ENCODE peak calls at places on chromosomes 4 and X, in four cellular contexts. One of them, this sample, is unnamed.

GRCh38 chr4:33357121-33357520 is 2637.0 kb downstream of the PCDH7 start:
- DNase-seq in H1: no peak
- DNase-seq in GM12878: no peak
- DNase-seq in K562: no peak
- DNase-seq in this sample: no peak

GRCh38 chr4:150874386-150875226 is 140.5 kb downstream of the LRBA start:
- DNase-seq in GM12878: no peak
- DNase-seq in K562: no peak
- DNase-seq in H1: no peak
- DNase-seq in this sample: peak

GRCh38 chr4:6372649-6373525 is 99.5 kb downstream of the PPP2R2C start:
- DNase-seq in H1: no peak
- DNase-seq in K562: peak
- DNase-seq in GM12878: peak
- DNase-seq in this sample: peak

GRCh38 chrX:125850693-125851092 is 315.4 kb downstream of the DCAF12L2 start:
- DNase-seq in K562: no peak
- DNase-seq in H1: no peak
- DNase-seq in GM12878: no peak
- DNase-seq in this sample: no peak

GRCh38 chr4:152970102-152970820 is 34.1 kb downstream of the FHDC1 start:
- DNase-seq in K562: no peak
- DNase-seq in H1: no peak
- DNase-seq in GM12878: no peak
- DNase-seq in this sample: no peak

GRCh38 chr4:84924439-84924838 is 42.1 kb downstream of the WDFY3 start:
- DNase-seq in K562: no peak
- DNase-seq in H1: no peak
- DNase-seq in GM12878: no peak
- DNase-seq in this sample: no peak

GRCh38 chrX:350534-351321 is 32.1 kb upstream of the GTPBP6 start:
- DNase-seq in H1: peak
- DNase-seq in K562: no peak
- DNase-seq in GM12878: no peak
- DNase-seq in this sample: no peak

GRCh38 chr4:143617994-143618679 is 82.3 kb downstream of the FREM3 start:
- DNase-seq in GM12878: no peak
- DNase-seq in K562: no peak
- DNase-seq in H1: no peak
- DNase-seq in this sample: no peak

GRCh38 chr4:179116011-179116410 is 1673.8 kb upstream of the AGA start:
- DNase-seq in H1: no peak
- DNase-seq in K562: no peak
- DNase-seq in GM12878: no peak
- DNase-seq in this sample: no peak

GRCh38 chr4:17884063-17884462 is 73.3 kb downstream of the NCAPG start:
- DNase-seq in H1: no peak
- DNase-seq in K562: no peak
- DNase-seq in GM12878: no peak
- DNase-seq in this sample: no peak

DNA sequence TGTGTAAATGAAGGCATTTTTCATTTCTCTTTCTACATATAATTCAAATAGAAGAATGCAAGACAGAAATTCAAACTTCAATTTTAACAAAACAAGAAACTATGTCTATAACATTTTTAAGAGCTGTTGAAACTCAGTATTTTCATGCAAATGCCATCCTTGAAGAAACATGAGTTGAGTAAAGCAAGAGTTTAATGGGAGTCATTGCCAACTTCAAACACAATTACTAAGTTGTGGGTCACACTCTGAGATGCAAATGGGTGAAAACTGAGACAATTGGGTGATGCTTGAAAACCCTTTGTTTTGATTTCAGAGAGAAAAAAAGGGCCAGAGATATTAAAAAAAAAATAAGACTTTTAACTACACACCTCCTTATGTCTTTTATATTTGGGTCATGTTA is 865.9 kb downstream of the FAT4 start:
- DNase-seq in K562: no peak
- DNase-seq in GM12878: no peak
- DNase-seq in H1: no peak
- DNase-seq in this sample: no peak
- TF ChIP-seq NRF1 in K562: no peak
- TF ChIP-seq NRF1 in GM12878: no peak
- TF ChIP-seq NRF1 in H1: no peak
- TF ChIP-seq NRF1 in this sample: no peak

GRCh38 chr4:31021008-31021407 is 300.8 kb downstream of the PCDH7 start:
- DNase-seq in K562: no peak
- DNase-seq in GM12878: no peak
- DNase-seq in H1: no peak
- DNase-seq in this sample: peak
- TF ChIP-seq NRF1 in K562: no peak
- TF ChIP-seq NRF1 in GM12878: no peak
- TF ChIP-seq NRF1 in H1: no peak
- TF ChIP-seq NRF1 in this sample: no peak

DNA sequence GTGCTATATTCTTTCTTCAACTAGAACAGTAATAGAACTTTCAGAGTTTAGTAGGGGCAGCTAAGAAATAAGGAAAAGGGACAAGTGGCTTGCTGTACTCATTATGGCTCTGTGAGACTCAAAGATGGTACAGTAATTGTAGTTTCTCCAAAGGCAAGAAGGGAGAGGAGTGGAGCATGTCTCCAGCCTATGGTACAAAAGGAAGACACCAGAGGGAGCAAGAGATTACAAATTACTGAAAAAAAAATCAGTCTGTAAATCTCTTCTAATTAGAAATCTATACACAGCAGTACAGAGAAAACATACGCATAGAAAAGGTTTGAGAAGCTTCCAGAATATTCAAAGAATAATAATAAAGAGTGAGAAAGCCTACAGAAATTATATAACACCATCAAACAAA is 61.4 kb downstream of the KLHL4 start:
- DNase-seq in H1: no peak
- DNase-seq in K562: no peak
- DNase-seq in GM12878: no peak
- DNase-seq in this sample: no peak
- TF ChIP-seq NRF1 in H1: no peak
- TF ChIP-seq NRF1 in K562: no peak
- TF ChIP-seq NRF1 in GM12878: no peak
- TF ChIP-seq NRF1 in this sample: no peak

GRCh38 chr4:2795558-2796260 is 2.8 kb downstream of the SH3BP2 start:
- DNase-seq in K562: no peak
- DNase-seq in GM12878: no peak
- DNase-seq in H1: no peak
- DNase-seq in this sample: peak

GRCh38 chr4:2794707-2795557 is 2.0 kb downstream of the SH3BP2 start:
- DNase-seq in K562: no peak
- DNase-seq in H1: no peak
- DNase-seq in GM12878: no peak
- DNase-seq in this sample: no peak

GRCh38 chr4:2793578-2793919 is 664 bp downstream of the SH3BP2 start:
- DNase-seq in K562: peak
- DNase-seq in H1: no peak
- DNase-seq in GM12878: no peak
- DNase-seq in this sample: peak

GRCh38 chr4:2792711-2793577 is at the start of gene SH3BP2:
- DNase-seq in K562: peak
- DNase-seq in H1: peak
- DNase-seq in GM12878: no peak
- DNase-seq in this sample: peak

GRCh38 chr4:2793920-2794706 is 1.2 kb downstream of the SH3BP2 start:
- DNase-seq in GM12878: no peak
- DNase-seq in H1: no peak
- DNase-seq in K562: no peak
- DNase-seq in this sample: peak
- TF ChIP-seq NRF1 in GM12878: no peak
- TF ChIP-seq NRF1 in H1: no peak
- TF ChIP-seq NRF1 in K562: no peak
- TF ChIP-seq NRF1 in this sample: no peak

GRCh38 chrX:108415891-108416290 is 22.3 kb downstream of the COL4A6 start:
- DNase-seq in K562: no peak
- DNase-seq in GM12878: no peak
- DNase-seq in H1: no peak
- DNase-seq in this sample: no peak
- TF ChIP-seq NRF1 in K562: no peak
- TF ChIP-seq NRF1 in GM12878: no peak
- TF ChIP-seq NRF1 in H1: no peak
- TF ChIP-seq NRF1 in this sample: no peak

DNA sequence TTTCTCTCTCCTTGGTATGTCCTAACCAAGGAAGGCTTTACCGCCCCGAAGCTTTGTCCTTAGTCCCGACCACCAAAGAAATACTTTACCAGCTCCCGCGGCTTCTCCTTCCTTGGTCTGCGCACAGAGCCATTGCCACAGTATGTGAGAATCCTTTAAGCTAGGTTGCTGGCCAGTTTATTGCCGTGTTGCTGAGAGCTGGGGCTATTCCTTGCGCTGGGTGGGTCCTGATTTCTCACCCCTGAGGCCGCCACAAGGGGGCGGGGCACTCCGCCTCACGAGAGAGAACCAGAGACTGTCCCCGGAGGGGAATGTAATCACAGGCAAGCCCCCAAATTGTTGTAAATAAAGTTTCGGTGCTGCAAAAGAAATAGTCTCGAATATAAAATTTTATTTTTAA is 331.0 kb upstream of the PCDH10 start:
- DNase-seq in H1: peak
- DNase-seq in GM12878: no peak
- DNase-seq in K562: no peak
- DNase-seq in this sample: peak
- TF ChIP-seq NRF1 in H1: no peak
- TF ChIP-seq NRF1 in GM12878: no peak
- TF ChIP-seq NRF1 in K562: no peak
- TF ChIP-seq NRF1 in this sample: no peak

GRCh38 chrX:131577999-131578734 is 34.3 kb downstream of the OR13H1 start:
- DNase-seq in GM12878: no peak
- DNase-seq in H1: no peak
- DNase-seq in K562: no peak
- DNase-seq in this sample: peak
- TF ChIP-seq NRF1 in GM12878: no peak
- TF ChIP-seq NRF1 in H1: no peak
- TF ChIP-seq NRF1 in K562: no peak
- TF ChIP-seq NRF1 in this sample: no peak

GRCh38 chrX:77441479-77441878 is 5.7 kb upstream of the FGF16 start:
- DNase-seq in H1: no peak
- DNase-seq in GM12878: no peak
- DNase-seq in K562: no peak
- DNase-seq in this sample: no peak

GRCh38 chrX:77440310-77440709 is 6.9 kb upstream of the FGF16 start:
- DNase-seq in H1: no peak
- DNase-seq in K562: no peak
- DNase-seq in GM12878: no peak
- DNase-seq in this sample: no peak

GRCh38 chrX:77444075-77444474 is 3.1 kb upstream of the FGF16 start:
- DNase-seq in K562: no peak
- DNase-seq in GM12878: no peak
- DNase-seq in H1: no peak
- DNase-seq in this sample: no peak

GRCh38 chrX:77446029-77446585 is 1.1 kb upstream of the FGF16 start:
- DNase-seq in K562: no peak
- DNase-seq in GM12878: no peak
- DNase-seq in H1: peak
- DNase-seq in this sample: no peak

DNA sequence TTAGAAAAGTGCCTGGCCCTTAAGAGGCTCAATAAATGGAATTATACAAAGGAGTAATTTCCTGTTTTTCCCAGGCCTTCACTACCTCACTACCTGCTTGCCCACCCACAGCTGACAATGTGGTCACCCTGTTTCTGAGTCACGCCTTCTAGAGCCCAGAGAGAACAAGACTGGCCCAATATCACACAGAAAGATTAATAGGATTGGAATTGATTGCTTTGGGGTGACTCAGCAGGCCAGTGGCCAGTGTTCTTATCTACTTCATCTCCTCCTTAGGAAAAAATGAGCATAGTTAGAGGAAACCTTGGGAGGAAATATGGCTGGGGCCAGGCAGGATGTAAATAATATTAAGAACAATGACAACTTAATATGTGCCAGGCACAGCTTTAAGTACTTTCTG is 4.5 kb upstream of the FGF16 start:
- DNase-seq in H1: no peak
- DNase-seq in K562: no peak
- DNase-seq in GM12878: no peak
- DNase-seq in this sample: no peak
- TF ChIP-seq NRF1 in H1: no peak
- TF ChIP-seq NRF1 in K562: no peak
- TF ChIP-seq NRF1 in GM12878: no peak
- TF ChIP-seq NRF1 in this sample: no peak

DNA sequence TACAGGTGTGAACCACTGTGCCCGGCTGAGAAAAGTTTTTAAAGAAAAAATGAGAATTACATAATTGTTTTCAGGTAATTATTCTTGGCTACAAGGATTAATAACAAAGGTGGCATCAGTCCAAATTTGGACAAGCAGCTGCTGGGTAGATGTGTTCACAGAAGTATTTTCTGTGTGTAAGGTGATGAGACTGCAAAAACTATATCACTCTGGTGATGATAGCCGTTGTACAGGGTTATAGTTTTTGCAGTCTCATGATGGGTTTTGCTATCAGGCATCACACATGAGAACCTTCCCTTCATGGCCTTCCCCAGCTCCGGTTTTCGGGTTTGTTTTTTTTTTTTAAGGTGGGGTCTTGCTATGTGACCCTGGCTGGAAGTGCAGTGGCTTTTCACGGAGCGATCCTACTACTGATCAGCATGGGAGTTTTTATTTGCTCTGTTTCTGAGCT is 5.1 kb upstream of the SLC10A3 start:
- DNase-seq in K562: peak
- DNase-seq in GM12878: no peak
- DNase-seq in H1: no peak
- DNase-seq in this sample: no peak
- TF ChIP-seq NRF1 in K562: no peak
- TF ChIP-seq NRF1 in GM12878: no peak
- TF ChIP-seq NRF1 in H1: no peak
- TF ChIP-seq NRF1 in this sample: no peak

GRCh38 chrX:53290441-53291041 is 9.2 kb upstream of the IQSEC2 start:
- DNase-seq in GM12878: no peak
- DNase-seq in K562: no peak
- DNase-seq in H1: no peak
- DNase-seq in this sample: no peak
- TF ChIP-seq NRF1 in GM12878: no peak
- TF ChIP-seq NRF1 in K562: no peak
- TF ChIP-seq NRF1 in H1: no peak
- TF ChIP-seq NRF1 in this sample: no peak

This sample was measured in SK-N-SH.